ENCODE peak calls at places on chromosome 2, in seven cellular contexts. L is CD8-positive, alpha-beta T cell; H is uterus; G is endodermal cell; F is body of pancreas; I is kidney; P is neural progenitor cell. R is an unnamed sample. For H3K36me3, the result is how much of the 10 kb centered on the place peaks cover.

GRCh38 chr2:211766689-211767088 is 771.9 kb downstream of the ERBB4 start:
- DNase-seq in L (no peak), I (peak), P (no peak), H (no peak), G (peak), F (peak), R (peak)

GRCh38 chr2:210655229-210655628 is 98.8 kb downstream of the CPS1 start:
- DNase-seq in P (no peak), G (no peak), F (no peak), I (no peak), L (no peak), H (no peak), R (no peak)

GRCh38 chr2:19762142-19762541 is 139.6 kb downstream of the TTC32 start:
- DNase-seq in L (no peak), P (no peak), G (no peak), H (no peak), I (no peak), F (no peak), R (no peak)

GRCh38 chr2:239657992-239658391 is 257.2 kb upstream of the HDAC4 start:
- DNase-seq in G (no peak), F (no peak), H (no peak), I (peak), L (peak), P (no peak), R (no peak)

GRCh38 chr2:12014088-12014960 is 267.9 kb downstream of the LPIN1 start:
- DNase-seq in L (no peak), F (peak), H (no peak), I (no peak), G (no peak), P (no peak), R (no peak)

GRCh38 chr2:67854798-67855197 is 208.0 kb downstream of the C1D start:
- DNase-seq in F (no peak), P (no peak), I (no peak), L (no peak), H (no peak), G (peak), R (no peak)

GRCh38 chr2:27191107-27191829 is 20.6 kb upstream of the ATRAID start:
- DNase-seq in P (peak), F (peak), G (peak), H (peak), L (no peak), I (no peak), R (peak)

GRCh38 chr2:236216711-236217110 is 47.5 kb downstream of the ASB18 start:
- DNase-seq in G (no peak), L (no peak), H (no peak), F (no peak), P (no peak), I (peak), R (no peak)

GRCh38 chr2:187581125-187581896 is 27.1 kb upstream of the TFPI start:
- DNase-seq in L (no peak), F (peak), H (no peak), G (no peak), P (peak), I (no peak), R (peak)

GRCh38 chr2:204434660-204435462 is 110.4 kb upstream of the PARD3B start:
- DNase-seq in G (no peak), H (no peak), I (no peak), P (no peak), L (no peak), F (no peak), R (no peak)

GRCh38 chr2:160582481-160583161 is 89.0 kb upstream of the RBMS1 start:
- DNase-seq in P (peak), L (no peak), F (peak), I (no peak), G (no peak), H (peak), R (no peak)

GRCh38 chr2:105683145-105683544 is 61.6 kb upstream of the NCK2 start:
- DNase-seq in L (no peak), H (no peak), P (no peak), G (no peak), I (no peak), F (no peak), R (no peak)

GRCh38 chr2:34892766-34893165 is 1293.7 kb upstream of the FAM98A start:
- DNase-seq in F (no peak), P (no peak), I (no peak), G (no peak), L (no peak), H (no peak), R (no peak)

GRCh38 chr2:199186226-199186864 is 271.4 kb downstream of the SATB2 start:
- DNase-seq in H (no peak), P (peak), G (no peak), L (no peak), F (no peak), I (no peak), R (no peak)

GRCh38 chr2:129199501-129199900 is 780.0 kb upstream of the RAB6C start:
- DNase-seq in F (no peak), I (no peak), P (no peak), G (no peak), H (no peak), L (no peak), R (no peak)

GRCh38 chr2:71715241-71715750 is 261.9 kb downstream of the DYSF start:
- DNase-seq in I (no peak), P (no peak), L (no peak), H (no peak), F (no peak), G (no peak), R (no peak)

GRCh38 chr2:102356381-102356712 is 751 bp downstream of the IL18R1 start:
- DNase-seq in I (no peak), G (no peak), F (no peak), P (no peak), H (no peak), L (no peak), R (peak)

GRCh38 chr2:176081451-176081992 is 2.2 kb downstream of the EVX2 start:
- DNase-seq in I (no peak), L (no peak), P (no peak), G (no peak), F (no peak), H (no peak), R (no peak)

GRCh38 chr2:239465017-239466001 is 64.5 kb upstream of the HDAC4 start:
- DNase-seq in L (no peak), I (peak), H (no peak), P (no peak), G (peak), F (peak), R (peak)

GRCh38 chr2:24429711-24430110 is 61.3 kb upstream of the NCOA1 start:
- DNase-seq in I (no peak), P (no peak), H (no peak), G (no peak), F (no peak), L (no peak), R (no peak)

GRCh38 chr2:8656160-8656641 is 25.7 kb upstream of the ID2 start:
- DNase-seq in G (no peak), I (no peak), L (no peak), H (no peak), F (no peak), P (no peak), R (no peak)

GRCh38 chr2:144382848-144383247 is 137.1 kb downstream of the ZEB2 start:
- DNase-seq in H (no peak), F (peak), L (no peak), I (no peak), P (no peak), G (no peak), R (no peak)

GRCh38 chr2:66446178-66446860 is 11.4 kb downstream of the MEIS1 start:
- DNase-seq in G (peak), P (peak), H (peak), I (peak), F (peak), L (no peak), R (no peak)

GRCh38 chr2:168673265-168674222 is 128.9 kb upstream of the NOSTRIN start:
- DNase-seq in H (no peak), G (no peak), F (no peak), L (no peak), I (no peak), P (no peak), R (no peak)

GRCh38 chr2:234980476-234981187 is 28.8 kb downstream of the SH3BP4 start:
- DNase-seq in P (no peak), H (no peak), I (no peak), G (no peak), L (no peak), F (peak), R (no peak)

GRCh38 chr2:173750332-173750731 is 214.8 kb downstream of the SP3 start:
- DNase-seq in L (no peak), G (peak), H (no peak), P (peak), F (no peak), I (no peak), R (peak)
- TF ChIP-seq CTCF in L (no peak), G (peak), H (no peak), P (peak), F (no peak), I (no peak), R (no peak)

DNA sequence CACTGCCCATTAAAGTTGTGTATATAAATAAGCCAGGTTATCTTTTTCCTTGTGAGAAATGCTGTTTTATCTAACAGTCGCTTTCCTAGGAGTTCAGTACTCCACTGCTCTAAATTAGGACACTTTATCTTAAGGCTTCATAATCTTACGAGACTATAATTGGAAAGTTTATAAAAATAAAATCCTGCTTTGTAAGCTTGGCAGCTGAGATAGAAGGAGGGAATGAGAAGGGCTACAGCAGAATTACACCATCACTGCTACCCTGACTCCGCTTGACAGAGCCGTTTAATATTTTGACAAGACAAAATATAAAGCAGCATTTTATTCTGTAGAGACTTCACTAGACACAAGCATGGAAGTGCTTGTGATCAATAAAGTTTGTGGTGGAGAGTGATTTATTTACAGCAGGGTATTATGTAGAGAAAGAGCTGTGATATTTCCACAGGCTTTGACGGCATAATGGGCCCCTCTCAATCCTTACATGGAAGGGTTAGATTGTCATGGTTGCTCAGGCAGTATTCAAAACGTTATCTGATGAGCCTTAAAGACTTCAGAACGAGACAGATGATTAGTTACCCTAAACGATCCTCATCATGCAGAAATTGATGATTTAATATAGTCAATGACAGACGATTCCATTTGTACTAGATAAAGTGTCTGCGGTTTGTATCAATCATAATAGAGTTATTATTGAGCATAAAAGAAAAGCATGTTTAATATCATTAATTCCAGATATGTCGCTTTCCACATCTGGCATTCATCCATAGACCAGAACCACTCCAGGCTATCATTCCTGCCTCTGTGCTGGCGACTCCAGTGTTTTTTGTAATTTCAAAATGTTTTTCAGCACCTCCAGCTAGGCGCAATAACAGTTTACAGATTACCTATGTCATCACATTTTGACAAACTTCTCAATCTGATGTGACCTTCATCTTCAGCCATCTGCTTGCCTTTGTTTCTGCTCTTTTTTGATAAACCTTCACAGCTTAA is 242.2 kb downstream of the FIGN start:
- DNase-seq in F (no peak), G (no peak), H (no peak), I (no peak), P (no peak), L (no peak), R (no peak)
- H3K36me3 ChIP-seq in F (under half), G (under half), H (under half), I (under half), P (under half), L (under half), R (under half)

GRCh38 chr2:148613231-148614023 is 31.1 kb upstream of the EPC2 start:
- DNase-seq in H (no peak), P (no peak), F (no peak), G (no peak), I (no peak), L (no peak), R (no peak)
- TF ChIP-seq CTCF in H (no peak), P (no peak), F (no peak), G (no peak), I (no peak), L (no peak), R (no peak)

DNA sequence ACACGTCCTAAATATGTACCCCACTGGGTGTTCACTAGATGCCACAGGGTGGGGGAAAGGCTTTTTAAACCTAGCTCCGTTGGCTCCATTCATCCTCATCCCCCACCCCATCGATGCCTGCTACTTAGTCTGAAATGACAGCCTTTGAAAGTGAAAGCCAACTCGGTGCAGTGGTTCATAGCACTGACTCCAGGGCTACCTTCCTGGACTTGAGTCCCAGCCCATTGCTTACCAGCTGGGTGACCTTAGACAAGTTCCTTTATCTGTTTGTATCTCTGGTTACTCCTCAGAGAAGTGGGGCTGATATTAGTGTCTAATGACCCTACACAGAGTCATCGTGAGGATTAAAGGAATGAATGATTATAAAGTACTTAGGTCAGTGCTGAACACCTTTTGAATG is 24.4 kb downstream of the EHD3 start:
- DNase-seq in G (no peak), I (no peak), F (no peak), P (no peak), H (no peak), L (no peak), R (no peak)
- H3K36me3 ChIP-seq in G (under half), I (under half), F (under half), P (under half), H (under half), L (under half), R (under half)

GRCh38 chr2:217449436-217449835 is 553.4 kb downstream of the TNS1 start:
- DNase-seq in L (no peak), F (no peak), I (no peak), G (no peak), P (no peak), H (no peak), R (no peak)
- TF ChIP-seq CTCF in L (no peak), F (no peak), I (no peak), G (no peak), P (no peak), H (no peak), R (no peak)

GRCh38 chr2:232139786-232140562 is 178.5 kb downstream of the DIS3L2 start:
- DNase-seq in L (no peak), F (no peak), H (no peak), P (no peak), I (no peak), G (no peak), R (peak)
- H3K36me3 ChIP-seq in L (under half), F (under half), H (under half), P (under half), I (under half), G (under half), R (under half)

DNA sequence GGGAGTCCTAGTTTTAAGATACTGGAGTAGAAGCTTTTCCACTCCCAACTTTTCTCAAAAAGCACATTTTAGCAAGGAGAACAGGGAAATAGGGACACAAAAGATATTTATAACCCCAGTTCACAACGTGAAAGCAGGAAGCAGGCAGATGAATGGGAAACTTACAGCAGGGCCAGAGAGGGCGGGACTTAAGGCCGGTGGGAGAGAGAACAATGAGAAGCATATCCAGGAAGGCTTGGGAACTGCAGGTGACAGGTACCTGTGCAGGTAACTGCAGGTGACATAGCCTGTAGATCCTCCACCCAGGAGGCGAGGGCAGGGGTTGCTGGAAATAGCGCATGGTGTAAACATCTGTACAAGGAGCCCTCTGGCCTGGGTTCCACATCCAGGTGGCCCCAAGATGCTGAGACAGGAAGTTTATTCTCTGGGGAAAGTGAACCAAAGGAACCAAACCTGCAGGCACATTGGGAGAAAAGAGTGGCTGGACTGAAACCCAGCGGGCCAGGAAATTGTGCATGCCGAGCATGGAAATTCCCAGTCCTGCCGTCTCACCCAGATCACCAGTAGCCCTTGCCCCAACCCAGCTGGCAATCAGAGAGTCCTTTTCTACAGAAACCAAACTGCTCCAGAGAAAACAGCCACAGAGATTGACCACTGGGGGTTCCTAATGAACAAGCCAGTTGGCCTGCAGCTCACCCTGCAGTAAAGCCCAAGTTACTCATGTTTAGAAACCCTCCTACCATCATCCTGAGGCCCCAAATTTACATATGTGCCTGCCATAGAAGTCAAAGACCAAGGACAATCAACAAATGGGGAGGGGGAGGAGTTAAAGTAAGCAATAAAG is 24.3 kb upstream of the COL6A3 start:
- DNase-seq in H (no peak), I (no peak), L (no peak), F (peak), G (peak), P (no peak), R (peak)
- TF ChIP-seq CTCF in H (no peak), I (no peak), L (no peak), F (peak), G (peak), P (no peak), R (no peak)

GRCh38 chr2:217887841-217888665 is 114.7 kb downstream of the TNS1 start:
- DNase-seq in P (no peak), G (no peak), F (peak), L (no peak), H (no peak), I (no peak), R (no peak)
- H3K36me3 ChIP-seq in P (under half), G (under half), F (under half), L (under half), H (under half), I (half or more), R (under half)